ENCODE peak calls at places on chromosomes 2 and 18, in four cellular contexts. V is CD8-positive, alpha-beta T cell; P is suprapubic skin; G is IMR-90. S is an unnamed sample.

GRCh38 chr2:173571021-173571821 is 216.5 kb downstream of the CDCA7 start:
- DNase-seq in V (no peak), P (no peak), G (peak), S (peak)

GRCh38 chr2:135839713-135840112 is 2.7 kb upstream of the LCT start:
- DNase-seq in V (no peak), P (no peak), G (peak), S (peak)

GRCh38 chr2:229419158-229419557 is 148.1 kb upstream of the PID1 start:
- DNase-seq in V (no peak), P (no peak), G (no peak), S (peak)

GRCh38 chr2:46309052-46309953 is 12.1 kb downstream of the EPAS1 start:
- DNase-seq in V (no peak), P (no peak), G (peak), S (peak)

GRCh38 chr2:26033270-26033768 is 565 bp upstream of the RAB10 start:
- DNase-seq in V (no peak), P (peak), G (peak), S (peak)

GRCh38 chr2:183124957-183125255 is 663 bp downstream of the NUP35 start:
- DNase-seq in V (no peak), P (no peak), G (no peak), S (no peak)

GRCh38 chr2:152251811-152252210 is 76.2 kb upstream of the STAM2 start:
- DNase-seq in V (no peak), P (no peak), G (no peak), S (no peak)

GRCh38 chr2:238855891-238856580 is 8.2 kb downstream of the TWIST2 start:
- DNase-seq in V (no peak), P (no peak), G (no peak), S (no peak)

GRCh38 chr2:31341351-31341750 is 73.2 kb downstream of the XDH start:
- DNase-seq in V (no peak), P (no peak), G (peak), S (no peak)

GRCh38 chr2:160783481-160783880 is 289.9 kb upstream of the RBMS1 start:
- DNase-seq in V (no peak), P (no peak), G (peak), S (peak)

GRCh38 chr2:45885111-45885685 is 233.7 kb downstream of the PRKCE start:
- DNase-seq in V (no peak), P (no peak), G (no peak), S (no peak)

GRCh38 chr2:215397632-215398341 is 38.1 kb downstream of the FN1 start:
- DNase-seq in V (no peak), P (no peak), G (peak), S (no peak)

GRCh38 chr2:226030369-226031077 is 631.0 kb downstream of the NYAP2 start:
- DNase-seq in V (no peak), P (no peak), G (no peak), S (no peak)

GRCh38 chr2:20208487-20208882 is 16.4 kb downstream of the SDC1 start:
- DNase-seq in V (no peak), P (no peak), G (no peak), S (no peak)

GRCh38 chr2:216918088-216918680 is 58.3 kb upstream of the TNP1 start:
- DNase-seq in V (no peak), P (peak), G (peak), S (peak)

DNA sequence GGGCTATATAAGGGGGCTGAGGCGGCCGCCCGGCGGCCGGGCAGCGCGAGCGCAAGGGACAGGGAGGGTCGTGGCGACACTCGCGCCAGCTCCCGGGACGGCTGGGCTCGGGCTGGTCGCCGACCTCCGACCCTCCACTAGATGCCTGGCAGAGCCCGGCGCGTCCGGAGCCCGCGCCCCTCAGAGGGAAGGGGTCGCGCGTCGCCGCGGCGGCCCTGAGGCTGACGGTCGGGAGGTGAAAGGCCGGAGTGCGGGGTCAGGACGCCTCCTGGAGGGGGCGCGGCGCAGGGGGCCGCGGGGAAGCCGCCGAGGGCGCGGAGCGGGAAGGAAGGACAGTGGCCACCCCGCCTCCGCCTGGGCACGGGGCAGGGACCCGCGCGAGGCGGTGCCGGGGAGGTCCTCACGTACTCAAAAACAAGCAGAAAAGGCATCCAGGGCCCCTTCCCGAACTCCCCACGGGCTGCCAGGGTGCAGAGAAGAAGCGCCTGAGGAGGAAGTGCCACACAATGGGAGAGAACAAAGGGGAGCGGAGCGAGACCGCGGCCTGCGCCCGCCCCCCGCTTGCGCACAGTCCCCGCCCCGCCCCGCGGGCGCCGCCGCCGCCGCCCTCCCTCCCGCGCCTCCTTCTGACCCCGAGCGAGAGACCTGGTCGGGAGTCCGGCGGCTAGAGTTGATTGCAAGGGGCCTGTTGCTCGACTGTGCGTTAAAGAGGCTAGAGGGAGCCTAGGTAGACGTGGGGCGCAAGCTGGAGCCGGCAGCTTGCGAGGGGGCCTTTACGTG is 791 bp upstream of the KLF7 start:
- DNase-seq in V (peak), P (peak), G (peak), S (peak)
- TF ChIP-seq CTCF in V (no peak), P (peak), G (no peak), S (no peak)

GRCh38 chr2:170822292-170822884 is 5.7 kb downstream of the GAD1 start:
- DNase-seq in V (no peak), P (no peak), G (no peak), S (no peak)

GRCh38 chr2:170824526-170825015 is 7.9 kb downstream of the GAD1 start:
- DNase-seq in V (no peak), P (no peak), G (no peak), S (no peak)

GRCh38 chr2:170823800-170824153 is 7.1 kb downstream of the GAD1 start:
- DNase-seq in V (no peak), P (no peak), G (no peak), S (no peak)

GRCh38 chr2:170821631-170822291 is 5.1 kb downstream of the GAD1 start:
- DNase-seq in V (no peak), P (no peak), G (no peak), S (no peak)

GRCh38 chr2:170822885-170823799 is 6.5 kb downstream of the GAD1 start:
- DNase-seq in V (no peak), P (no peak), G (no peak), S (no peak)
- H3K4me3 ChIP-seq in V (peak), P (peak), G (no peak), S (no peak)

GRCh38 chr2:170009209-170009608 is 168.7 kb upstream of the MYO3B start:
- DNase-seq in V (no peak), P (no peak), G (no peak), S (no peak)

GRCh38 chr2:170002096-170002495 is 174.8 kb downstream of the UBR3 start:
- DNase-seq in V (no peak), P (no peak), G (no peak), S (no peak)

GRCh38 chr2:170006592-170007327 is 171.2 kb upstream of the MYO3B start:
- DNase-seq in V (no peak), P (no peak), G (peak), S (peak)

GRCh38 chr2:170005702-170006101 is 172.2 kb upstream of the MYO3B start:
- DNase-seq in V (no peak), P (no peak), G (no peak), S (no peak)
- TF ChIP-seq CTCF in V (no peak), P (no peak), G (no peak), S (no peak)

DNA sequence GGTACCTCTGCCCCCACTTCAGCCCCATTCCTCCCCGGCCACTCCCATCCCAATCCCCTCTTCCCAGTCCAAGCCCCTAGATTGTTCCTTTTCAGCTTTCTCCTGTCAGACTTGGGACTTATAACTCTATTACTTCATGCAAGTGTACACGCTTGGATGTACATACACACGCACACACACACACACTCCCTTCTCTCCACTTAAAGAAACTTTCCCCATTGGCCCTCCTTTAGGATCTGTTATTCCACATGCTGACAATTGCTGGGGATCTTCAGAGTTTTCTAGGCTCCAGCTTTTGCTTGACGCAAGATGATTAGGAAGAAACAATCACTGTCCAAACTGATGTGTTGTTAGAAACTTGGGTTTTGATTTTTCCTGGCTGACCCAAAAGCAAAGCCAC is 75.4 kb downstream of the CDK15 start:
- DNase-seq in V (no peak), P (no peak), G (peak), S (no peak)
- H3K4me3 ChIP-seq in V (no peak), P (no peak), G (no peak), S (no peak)

GRCh38 chr2:118272391-118272790 is 184.1 kb downstream of the INSIG2 start:
- DNase-seq in V (no peak), P (no peak), G (no peak), S (no peak)

GRCh38 chr2:118274841-118275510 is 186.7 kb downstream of the INSIG2 start:
- DNase-seq in V (no peak), P (no peak), G (no peak), S (no peak)

GRCh38 chr2:118279005-118279404 is 190.7 kb downstream of the INSIG2 start:
- DNase-seq in V (no peak), P (no peak), G (no peak), S (no peak)

DNA sequence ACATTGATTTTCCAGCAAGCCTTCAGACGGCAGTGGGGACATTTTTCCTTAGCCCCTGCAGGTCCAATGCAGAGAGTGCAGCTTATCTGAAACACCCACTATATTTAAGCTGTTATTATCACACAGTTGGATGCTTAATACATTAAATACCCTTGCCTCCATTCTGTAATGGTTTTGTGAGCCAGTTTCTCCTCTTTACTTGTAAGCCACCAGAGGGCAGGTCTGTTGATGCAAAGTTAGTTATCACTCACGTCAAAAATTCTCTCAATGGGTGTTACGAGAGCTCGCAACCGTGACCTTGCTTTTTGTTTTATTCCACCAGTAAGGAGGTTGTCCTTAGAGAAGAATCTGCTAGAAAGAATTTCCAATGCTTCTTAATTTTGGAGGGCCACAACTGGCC is 189.8 kb downstream of the INSIG2 start:
- DNase-seq in V (no peak), P (no peak), G (no peak), S (no peak)
- TF ChIP-seq CTCF in V (no peak), P (no peak), G (no peak), S (no peak)

DNA sequence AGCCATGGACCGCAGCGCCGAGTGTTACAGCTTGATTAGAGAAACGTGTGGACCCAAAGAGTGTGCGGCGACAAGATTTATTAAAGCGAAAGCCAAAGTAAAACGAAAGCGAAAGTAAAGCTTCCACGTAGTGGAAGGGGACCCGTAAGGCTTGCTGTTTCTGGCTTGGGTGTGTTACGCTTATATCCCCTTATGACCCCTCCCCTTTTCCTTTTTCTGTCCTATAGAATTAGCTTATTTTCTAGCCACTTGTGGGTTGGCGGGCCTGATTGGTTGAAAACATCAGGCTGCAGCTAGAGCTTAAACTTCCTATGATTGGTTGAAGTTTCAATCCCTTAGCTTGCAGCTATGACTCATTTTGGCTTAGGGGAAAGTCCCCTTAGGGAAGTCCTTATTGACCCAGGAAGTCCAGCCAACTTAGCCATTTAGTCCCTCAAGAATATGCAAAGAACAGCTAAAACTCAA is 969.7 kb downstream of the DCDC2C start:
- DNase-seq in V (no peak), P (no peak), G (no peak), S (no peak)
- H3K4me3 ChIP-seq in V (no peak), P (no peak), G (no peak), S (no peak)

GRCh38 chr2:73095910-73096309 is 16.8 kb downstream of the RAB11FIP5 start:
- DNase-seq in V (no peak), P (no peak), G (no peak), S (no peak)
- TF ChIP-seq CTCF in V (no peak), P (no peak), G (no peak), S (no peak)

GRCh38 chr18:59885579-59886163 is 14.1 kb upstream of the PMAIP1 start:
- DNase-seq in V (no peak), P (no peak), G (peak), S (peak)
- H3K4me3 ChIP-seq in V (no peak), P (no peak), G (no peak), S (peak)

S was measured in fibroblast of pulmonary artery.